ENCODE peak calls at places on chromosomes 5 and 9, in four cellular contexts. One of them, this sample, is unnamed. For H3K36me3, the result is how much of the 10 kb centered on the place peaks cover.

GRCh38 chr5:61334224-61335196 is 2.5 kb downstream of the ZSWIM6 start:
- DNase-seq in ovary: no peak
- DNase-seq in right atrium auricular region: no peak
- DNase-seq in MM.1S: no peak
- DNase-seq in this sample: no peak

GRCh38 chr5:23977996-23978395 is 470.6 kb downstream of the PRDM9 start:
- DNase-seq in ovary: no peak
- DNase-seq in right atrium auricular region: no peak
- DNase-seq in MM.1S: peak
- DNase-seq in this sample: no peak

GRCh38 chr5:83467315-83468044 is 4.1 kb upstream of the VCAN start:
- DNase-seq in ovary: no peak
- DNase-seq in right atrium auricular region: peak
- DNase-seq in MM.1S: no peak
- DNase-seq in this sample: no peak

GRCh38 chr9:13705913-13706312 is 426.4 kb upstream of the MPDZ start:
- DNase-seq in ovary: peak
- DNase-seq in right atrium auricular region: peak
- DNase-seq in MM.1S: no peak
- DNase-seq in this sample: no peak

GRCh38 chr5:134552301-134552700 is 26.8 kb downstream of the JADE2 start:
- DNase-seq in ovary: peak
- DNase-seq in right atrium auricular region: peak
- DNase-seq in MM.1S: no peak
- DNase-seq in this sample: no peak

GRCh38 chr5:154945695-154946301 is 4.9 kb downstream of the MRPL22 start:
- DNase-seq in ovary: no peak
- DNase-seq in right atrium auricular region: no peak
- DNase-seq in MM.1S: no peak
- DNase-seq in this sample: no peak

GRCh38 chr5:77852514-77853352 is 76.6 kb upstream of the TBCA start:
- DNase-seq in ovary: peak
- DNase-seq in right atrium auricular region: no peak
- DNase-seq in MM.1S: no peak
- DNase-seq in this sample: peak

GRCh38 chr5:132190161-132190817 is 37.4 kb downstream of the P4HA2 start:
- DNase-seq in ovary: no peak
- DNase-seq in right atrium auricular region: no peak
- DNase-seq in MM.1S: peak
- DNase-seq in this sample: no peak

GRCh38 chr5:103021310-103021709 is 98.6 kb downstream of the GIN1 start:
- DNase-seq in ovary: no peak
- DNase-seq in right atrium auricular region: no peak
- DNase-seq in MM.1S: no peak
- DNase-seq in this sample: peak

GRCh38 chr9:93900971-93901861 is 53.9 kb downstream of the BARX1 start:
- DNase-seq in ovary: peak
- DNase-seq in right atrium auricular region: no peak
- DNase-seq in MM.1S: no peak
- DNase-seq in this sample: no peak

GRCh38 chr5:170206958-170207357 is 25.8 kb upstream of the C5orf58 start:
- DNase-seq in ovary: no peak
- DNase-seq in right atrium auricular region: no peak
- DNase-seq in MM.1S: no peak
- DNase-seq in this sample: no peak

GRCh38 chr9:126775926-126776325 is 28.9 kb upstream of the ZBTB43 start:
- DNase-seq in ovary: no peak
- DNase-seq in right atrium auricular region: no peak
- DNase-seq in MM.1S: no peak
- DNase-seq in this sample: no peak

GRCh38 chr5:54315736-54316135 is 5.4 kb upstream of the ARL15 start:
- DNase-seq in ovary: no peak
- DNase-seq in right atrium auricular region: no peak
- DNase-seq in MM.1S: no peak
- DNase-seq in this sample: no peak

GRCh38 chr5:134568761-134569725 is 43.6 kb downstream of the JADE2 start:
- DNase-seq in ovary: peak
- DNase-seq in right atrium auricular region: peak
- DNase-seq in MM.1S: no peak
- DNase-seq in this sample: no peak

GRCh38 chr5:64635056-64635686 is 55.1 kb upstream of the SHISAL2B start:
- DNase-seq in ovary: no peak
- DNase-seq in right atrium auricular region: no peak
- DNase-seq in MM.1S: peak
- DNase-seq in this sample: peak

GRCh38 chr5:169300468-169301385 is at the start of gene SLIT3:
- DNase-seq in ovary: peak
- DNase-seq in right atrium auricular region: peak
- DNase-seq in MM.1S: no peak
- DNase-seq in this sample: no peak

GRCh38 chr5:131589510-131590348 is 45.3 kb downstream of the RAPGEF6 start:
- DNase-seq in ovary: peak
- DNase-seq in right atrium auricular region: no peak
- DNase-seq in MM.1S: peak
- DNase-seq in this sample: peak

DNA sequence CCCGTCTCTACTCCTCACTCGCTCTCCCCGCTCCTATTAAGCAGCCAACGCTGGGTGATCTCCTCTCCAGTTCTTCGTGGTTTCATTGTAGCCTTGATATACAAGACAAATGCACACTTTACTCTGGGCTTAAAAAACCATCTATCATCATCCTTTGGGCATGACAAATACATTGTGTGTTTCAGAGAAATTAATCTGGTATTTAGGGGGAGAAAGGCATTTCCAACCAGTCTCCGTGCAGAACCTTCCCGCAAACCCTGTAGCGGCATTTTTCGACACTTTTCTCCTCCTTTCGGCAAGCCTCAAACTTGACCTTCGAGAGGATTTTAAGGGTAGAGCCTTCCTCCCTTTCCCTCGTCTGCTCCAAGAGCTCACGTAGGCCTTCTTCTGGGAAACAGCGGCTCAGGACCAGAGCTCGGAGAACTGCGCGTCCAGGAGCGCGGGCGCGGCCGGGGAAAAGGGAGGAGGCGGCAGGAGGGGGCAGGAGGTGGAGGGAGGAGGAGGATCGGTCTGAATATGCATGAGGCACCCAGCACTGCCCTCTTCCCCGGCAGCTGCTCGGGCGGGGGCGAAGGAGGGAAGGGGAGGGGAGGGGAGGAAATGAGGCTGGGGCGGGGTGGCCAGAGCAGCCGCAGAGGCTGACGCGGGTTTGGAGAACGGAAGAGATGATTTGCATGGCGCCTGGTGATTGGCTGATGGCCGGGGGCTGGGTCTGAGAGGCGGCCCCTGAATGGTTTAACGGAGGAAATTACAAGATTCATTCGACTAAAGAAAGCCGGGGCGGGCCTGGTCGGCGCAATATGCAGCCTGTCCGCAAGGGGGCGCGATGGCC is 127.6 kb downstream of the TMEM161B start:
- DNase-seq in ovary: peak
- DNase-seq in right atrium auricular region: peak
- DNase-seq in MM.1S: peak
- DNase-seq in this sample: peak
- TF ChIP-seq CTCF in ovary: peak
- TF ChIP-seq CTCF in right atrium auricular region: peak
- TF ChIP-seq CTCF in MM.1S: peak
- TF ChIP-seq CTCF in this sample: peak

DNA sequence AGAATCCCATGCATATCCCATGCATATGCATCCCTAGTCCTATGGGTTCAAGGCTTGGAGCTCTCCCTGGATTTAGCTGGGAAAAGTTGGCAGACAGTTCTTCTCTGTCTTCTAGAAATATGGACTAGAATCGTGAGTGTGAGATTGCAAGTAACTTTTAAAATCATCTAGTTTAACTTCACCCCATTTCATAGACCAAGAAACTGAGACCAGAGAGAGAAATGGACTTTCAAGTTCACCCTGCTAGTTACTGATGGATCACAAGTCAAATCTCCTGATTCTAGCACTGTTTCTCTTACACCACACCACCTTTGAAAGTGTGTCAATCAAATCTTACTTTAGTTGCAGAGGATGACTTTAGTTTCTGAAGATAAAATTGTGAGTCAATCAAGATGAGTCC is 13.4 kb downstream of the TGFBI start:
- DNase-seq in ovary: no peak
- DNase-seq in right atrium auricular region: no peak
- DNase-seq in MM.1S: no peak
- DNase-seq in this sample: no peak
- H3K36me3 ChIP-seq in ovary: under half
- H3K36me3 ChIP-seq in right atrium auricular region: under half
- H3K36me3 ChIP-seq in MM.1S: under half
- H3K36me3 ChIP-seq in this sample: under half

DNA sequence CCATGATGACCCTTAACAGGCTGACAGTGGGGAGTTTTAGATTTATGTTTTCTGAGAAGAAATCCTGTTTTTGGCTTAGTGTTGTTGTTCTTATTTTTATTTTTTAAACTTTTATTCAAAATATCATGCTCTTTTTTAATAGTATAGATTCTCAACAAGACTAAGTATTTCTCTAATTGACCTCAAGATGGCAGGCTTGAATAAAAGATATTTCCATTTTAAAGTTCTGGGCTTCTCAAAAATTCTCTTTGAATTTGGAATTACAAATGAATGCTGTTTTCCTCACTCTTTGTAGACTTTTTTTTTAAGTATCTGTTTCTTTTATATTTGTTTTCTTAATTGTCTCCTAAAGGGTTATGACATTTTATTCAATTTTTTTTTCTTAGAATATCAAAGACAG is 50.0 kb upstream of the SH3GL2 start:
- DNase-seq in ovary: no peak
- DNase-seq in right atrium auricular region: no peak
- DNase-seq in MM.1S: no peak
- DNase-seq in this sample: no peak
- TF ChIP-seq CTCF in ovary: no peak
- TF ChIP-seq CTCF in right atrium auricular region: no peak
- TF ChIP-seq CTCF in MM.1S: peak
- TF ChIP-seq CTCF in this sample: peak

GRCh38 chr5:6623228-6623627 is 9.6 kb downstream of the NSUN2 start:
- DNase-seq in ovary: no peak
- DNase-seq in right atrium auricular region: no peak
- DNase-seq in MM.1S: no peak
- DNase-seq in this sample: no peak
- H3K36me3 ChIP-seq in ovary: under half
- H3K36me3 ChIP-seq in right atrium auricular region: half or more
- H3K36me3 ChIP-seq in MM.1S: under half
- H3K36me3 ChIP-seq in this sample: under half

GRCh38 chr9:137349471-137350033 is 47.5 kb upstream of the NRARP start:
- DNase-seq in ovary: no peak
- DNase-seq in right atrium auricular region: no peak
- DNase-seq in MM.1S: no peak
- DNase-seq in this sample: no peak

GRCh38 chr9:137351781-137352501 is 49.9 kb upstream of the NRARP start:
- DNase-seq in ovary: no peak
- DNase-seq in right atrium auricular region: peak
- DNase-seq in MM.1S: no peak
- DNase-seq in this sample: no peak

GRCh38 chr9:137348781-137349470 is 46.9 kb upstream of the NRARP start:
- DNase-seq in ovary: no peak
- DNase-seq in right atrium auricular region: no peak
- DNase-seq in MM.1S: no peak
- DNase-seq in this sample: no peak

GRCh38 chr9:137352511-137353222 is 50.6 kb upstream of the NRARP start:
- DNase-seq in ovary: peak
- DNase-seq in right atrium auricular region: peak
- DNase-seq in MM.1S: no peak
- DNase-seq in this sample: no peak

GRCh38 chr9:137350696-137351584 is 48.9 kb upstream of the NRARP start:
- DNase-seq in ovary: peak
- DNase-seq in right atrium auricular region: no peak
- DNase-seq in MM.1S: no peak
- DNase-seq in this sample: no peak
- TF ChIP-seq CTCF in ovary: no peak
- TF ChIP-seq CTCF in right atrium auricular region: no peak
- TF ChIP-seq CTCF in MM.1S: no peak
- TF ChIP-seq CTCF in this sample: no peak

GRCh38 chr9:120405134-120405533 is 174.8 kb downstream of the CDK5RAP2 start:
- DNase-seq in ovary: no peak
- DNase-seq in right atrium auricular region: no peak
- DNase-seq in MM.1S: no peak
- DNase-seq in this sample: no peak

GRCh38 chr9:120405860-120406259 is 174.1 kb downstream of the CDK5RAP2 start:
- DNase-seq in ovary: no peak
- DNase-seq in right atrium auricular region: no peak
- DNase-seq in MM.1S: no peak
- DNase-seq in this sample: no peak

GRCh38 chr9:120403543-120403856 is 176.5 kb downstream of the CDK5RAP2 start:
- DNase-seq in ovary: no peak
- DNase-seq in right atrium auricular region: no peak
- DNase-seq in MM.1S: no peak
- DNase-seq in this sample: no peak

GRCh38 chr9:120399940-120400339 is 180.0 kb downstream of the CDK5RAP2 start:
- DNase-seq in ovary: no peak
- DNase-seq in right atrium auricular region: no peak
- DNase-seq in MM.1S: no peak
- DNase-seq in this sample: no peak

DNA sequence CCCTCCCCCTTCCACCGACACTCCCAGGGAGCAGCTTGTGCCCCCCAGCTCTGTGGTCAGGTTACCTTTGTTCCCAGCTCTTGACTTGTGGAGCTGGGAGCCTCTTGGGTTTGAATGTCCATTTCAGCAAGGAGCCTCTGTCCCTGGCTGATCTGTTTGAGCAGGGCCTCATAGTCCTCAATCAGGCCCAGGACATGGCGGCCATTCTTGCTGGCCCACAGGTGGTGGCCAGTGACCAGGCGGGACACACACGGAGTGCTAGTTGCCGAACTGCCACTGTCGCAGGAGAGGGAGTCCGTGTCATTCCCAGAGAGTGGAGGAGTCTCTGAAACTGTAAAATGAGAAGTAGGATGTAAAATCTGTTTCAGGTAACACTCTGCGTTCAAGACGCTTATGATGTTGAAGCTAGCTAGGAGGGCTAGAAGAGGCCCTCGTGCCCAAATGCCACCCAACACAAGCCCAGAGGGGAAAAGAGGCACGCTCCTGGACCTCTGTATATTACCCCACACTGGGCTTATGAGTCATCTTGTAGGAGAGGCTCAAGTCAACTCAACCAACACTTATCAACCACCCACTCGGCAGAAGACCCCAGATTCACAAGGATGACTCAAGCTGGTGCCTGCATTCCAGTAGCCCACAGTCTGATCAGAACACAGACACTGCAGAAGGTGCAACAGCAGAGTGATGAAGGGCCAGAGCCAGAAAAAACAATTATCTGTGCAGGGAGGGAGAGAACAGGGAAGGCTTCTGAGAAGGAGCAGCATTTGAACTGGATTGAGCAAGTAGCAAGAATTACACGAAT is 177.0 kb downstream of the CDK5RAP2 start:
- DNase-seq in ovary: no peak
- DNase-seq in right atrium auricular region: no peak
- DNase-seq in MM.1S: no peak
- DNase-seq in this sample: no peak
- H3K36me3 ChIP-seq in ovary: under half
- H3K36me3 ChIP-seq in right atrium auricular region: half or more
- H3K36me3 ChIP-seq in MM.1S: under half
- H3K36me3 ChIP-seq in this sample: under half

GRCh38 chr5:111559680-111560079 is 47.3 kb upstream of the STARD4 start:
- DNase-seq in ovary: no peak
- DNase-seq in right atrium auricular region: no peak
- DNase-seq in MM.1S: no peak
- DNase-seq in this sample: no peak
- TF ChIP-seq CTCF in ovary: no peak
- TF ChIP-seq CTCF in right atrium auricular region: no peak
- TF ChIP-seq CTCF in MM.1S: no peak
- TF ChIP-seq CTCF in this sample: no peak